ENCODE peak calls at places on chromosomes 11 and 22, in nine cellular contexts. One of them, this sample, is unnamed.

GRCh38 chr22:19849800-19850481 is 4.7 kb downstream of the GNB1L start:
- DNase-seq in foreskin fibroblast: no peak
- DNase-seq in Kasumi-1: no peak
- DNase-seq in iris pigment epithelial cell: no peak
- DNase-seq in fibroblast of villous mesenchyme: no peak
- DNase-seq in T-cell: no peak
- DNase-seq in EL: no peak
- DNase-seq in lower leg skin: no peak
- DNase-seq in AG10803: no peak
- DNase-seq in this sample: no peak

GRCh38 chr11:13884159-13884799 is 78.2 kb upstream of the SPON1 start:
- DNase-seq in foreskin fibroblast: no peak
- DNase-seq in Kasumi-1: no peak
- DNase-seq in iris pigment epithelial cell: no peak
- DNase-seq in fibroblast of villous mesenchyme: no peak
- DNase-seq in T-cell: no peak
- DNase-seq in EL: no peak
- DNase-seq in lower leg skin: no peak
- DNase-seq in AG10803: no peak
- DNase-seq in this sample: no peak

GRCh38 chr11:19116315-19116970 is 525 bp upstream of the ZDHHC13 start:
- DNase-seq in foreskin fibroblast: no peak
- DNase-seq in Kasumi-1: no peak
- DNase-seq in iris pigment epithelial cell: no peak
- DNase-seq in fibroblast of villous mesenchyme: no peak
- DNase-seq in T-cell: no peak
- DNase-seq in EL: peak; percentile 4
- DNase-seq in lower leg skin: no peak
- DNase-seq in AG10803: no peak
- DNase-seq in this sample: no peak

GRCh38 chr11:94504689-94505293 is 7.5 kb upstream of the C11orf97 start:
- DNase-seq in foreskin fibroblast: peak; percentile 81
- DNase-seq in Kasumi-1: peak; percentile 74
- DNase-seq in iris pigment epithelial cell: peak; percentile 72
- DNase-seq in fibroblast of villous mesenchyme: peak; percentile 66
- DNase-seq in T-cell: no peak
- DNase-seq in EL: peak; percentile 64
- DNase-seq in lower leg skin: no peak
- DNase-seq in AG10803: peak; percentile 59
- DNase-seq in this sample: no peak

GRCh38 chr11:8335186-8335585 is 71.5 kb upstream of the LMO1 start:
- DNase-seq in foreskin fibroblast: no peak
- DNase-seq in Kasumi-1: no peak
- DNase-seq in iris pigment epithelial cell: no peak
- DNase-seq in fibroblast of villous mesenchyme: no peak
- DNase-seq in T-cell: no peak
- DNase-seq in EL: no peak
- DNase-seq in lower leg skin: no peak
- DNase-seq in AG10803: no peak
- DNase-seq in this sample: peak; percentile 67

GRCh38 chr22:31752096-31752847 is 1.5 kb upstream of the DEPDC5 start:
- DNase-seq in foreskin fibroblast: no peak
- DNase-seq in Kasumi-1: no peak
- DNase-seq in iris pigment epithelial cell: no peak
- DNase-seq in fibroblast of villous mesenchyme: no peak
- DNase-seq in T-cell: no peak
- DNase-seq in EL: no peak
- DNase-seq in lower leg skin: no peak
- DNase-seq in AG10803: no peak
- DNase-seq in this sample: no peak

GRCh38 chr11:67002921-67003411 is 20.0 kb upstream of the SYT12 start:
- DNase-seq in foreskin fibroblast: no peak
- DNase-seq in Kasumi-1: no peak
- DNase-seq in iris pigment epithelial cell: no peak
- DNase-seq in fibroblast of villous mesenchyme: no peak
- DNase-seq in T-cell: no peak
- DNase-seq in EL: no peak
- DNase-seq in lower leg skin: no peak
- DNase-seq in AG10803: no peak
- DNase-seq in this sample: peak; percentile 50

GRCh38 chr22:26393929-26394328 is 35.1 kb upstream of the ASPHD2 start:
- DNase-seq in foreskin fibroblast: no peak
- DNase-seq in Kasumi-1: peak; percentile 21
- DNase-seq in iris pigment epithelial cell: no peak
- DNase-seq in fibroblast of villous mesenchyme: no peak
- DNase-seq in T-cell: no peak
- DNase-seq in EL: no peak
- DNase-seq in lower leg skin: no peak
- DNase-seq in AG10803: no peak
- DNase-seq in this sample: no peak

GRCh38 chr11:102600666-102601065 is 24.5 kb downstream of the MMP20 start:
- DNase-seq in foreskin fibroblast: peak; percentile 24
- DNase-seq in Kasumi-1: no peak
- DNase-seq in iris pigment epithelial cell: no peak
- DNase-seq in fibroblast of villous mesenchyme: no peak
- DNase-seq in T-cell: no peak
- DNase-seq in EL: no peak
- DNase-seq in lower leg skin: no peak
- DNase-seq in AG10803: no peak
- DNase-seq in this sample: no peak

GRCh38 chr22:31085928-31086327 is 4.8 kb downstream of the SMTN start:
- DNase-seq in foreskin fibroblast: no peak
- DNase-seq in Kasumi-1: no peak
- DNase-seq in iris pigment epithelial cell: no peak
- DNase-seq in fibroblast of villous mesenchyme: no peak
- DNase-seq in T-cell: no peak
- DNase-seq in EL: no peak
- DNase-seq in lower leg skin: no peak
- DNase-seq in AG10803: no peak
- DNase-seq in this sample: no peak

GRCh38 chr11:2529636-2530035 is 84.8 kb downstream of the KCNQ1 start:
- DNase-seq in foreskin fibroblast: no peak
- DNase-seq in Kasumi-1: no peak
- DNase-seq in iris pigment epithelial cell: no peak
- DNase-seq in fibroblast of villous mesenchyme: no peak
- DNase-seq in T-cell: no peak
- DNase-seq in EL: no peak
- DNase-seq in lower leg skin: peak; percentile 70
- DNase-seq in AG10803: no peak
- DNase-seq in this sample: no peak

GRCh38 chr11:119797736-119798135 is 68.7 kb upstream of the NECTIN1 start:
- DNase-seq in foreskin fibroblast: no peak
- DNase-seq in Kasumi-1: no peak
- DNase-seq in iris pigment epithelial cell: no peak
- DNase-seq in fibroblast of villous mesenchyme: no peak
- DNase-seq in T-cell: no peak
- DNase-seq in EL: no peak
- DNase-seq in lower leg skin: no peak
- DNase-seq in AG10803: no peak
- DNase-seq in this sample: peak; percentile 61

GRCh38 chr11:75966546-75967287 is 151.7 kb downstream of the UVRAG start:
- DNase-seq in foreskin fibroblast: peak; percentile 90
- DNase-seq in Kasumi-1: peak; percentile 48
- DNase-seq in iris pigment epithelial cell: peak; percentile 75
- DNase-seq in fibroblast of villous mesenchyme: peak; percentile 92
- DNase-seq in T-cell: no peak
- DNase-seq in EL: peak; percentile 88
- DNase-seq in lower leg skin: no peak
- DNase-seq in AG10803: peak; percentile 92
- DNase-seq in this sample: no peak

GRCh38 chr22:39972656-39973055 is 12.5 kb downstream of the TMA7B start:
- DNase-seq in foreskin fibroblast: no peak
- DNase-seq in Kasumi-1: no peak
- DNase-seq in iris pigment epithelial cell: no peak
- DNase-seq in fibroblast of villous mesenchyme: no peak
- DNase-seq in T-cell: no peak
- DNase-seq in EL: no peak
- DNase-seq in lower leg skin: no peak
- DNase-seq in AG10803: no peak
- DNase-seq in this sample: no peak

GRCh38 chr11:76617553-76618265 is 52.8 kb downstream of the LRRC32 start:
- DNase-seq in foreskin fibroblast: peak; percentile 84
- DNase-seq in Kasumi-1: no peak
- DNase-seq in iris pigment epithelial cell: peak; percentile 69
- DNase-seq in fibroblast of villous mesenchyme: peak; percentile 75
- DNase-seq in T-cell: no peak
- DNase-seq in EL: no peak
- DNase-seq in lower leg skin: peak; percentile 88
- DNase-seq in AG10803: peak; percentile 86
- DNase-seq in this sample: peak; percentile 3

GRCh38 chr11:2175659-2176058 is 4.0 kb upstream of the TH start:
- DNase-seq in foreskin fibroblast: peak; percentile 33
- DNase-seq in Kasumi-1: no peak
- DNase-seq in iris pigment epithelial cell: peak; percentile 26
- DNase-seq in fibroblast of villous mesenchyme: no peak
- DNase-seq in T-cell: no peak
- DNase-seq in EL: peak; percentile 94
- DNase-seq in lower leg skin: no peak
- DNase-seq in AG10803: peak; percentile 78
- DNase-seq in this sample: no peak

GRCh38 chr11:108902027-108902469 is 237.2 kb downstream of the DDX10 start:
- DNase-seq in foreskin fibroblast: no peak
- DNase-seq in Kasumi-1: no peak
- DNase-seq in iris pigment epithelial cell: no peak
- DNase-seq in fibroblast of villous mesenchyme: no peak
- DNase-seq in T-cell: no peak
- DNase-seq in EL: no peak
- DNase-seq in lower leg skin: no peak
- DNase-seq in AG10803: no peak
- DNase-seq in this sample: no peak

GRCh38 chr22:43159484-43160178 is 8.3 kb downstream of the TSPO start:
- DNase-seq in foreskin fibroblast: no peak
- DNase-seq in Kasumi-1: peak; percentile 7
- DNase-seq in iris pigment epithelial cell: no peak
- DNase-seq in fibroblast of villous mesenchyme: no peak
- DNase-seq in T-cell: no peak
- DNase-seq in EL: no peak
- DNase-seq in lower leg skin: no peak
- DNase-seq in AG10803: no peak
- DNase-seq in this sample: peak; percentile 73

GRCh38 chr22:19472233-19472632 is 6.8 kb downstream of the UFD1 start:
- DNase-seq in foreskin fibroblast: no peak
- DNase-seq in Kasumi-1: no peak
- DNase-seq in iris pigment epithelial cell: no peak
- DNase-seq in fibroblast of villous mesenchyme: no peak
- DNase-seq in T-cell: no peak
- DNase-seq in EL: no peak
- DNase-seq in lower leg skin: no peak
- DNase-seq in AG10803: no peak
- DNase-seq in this sample: no peak

GRCh38 chr11:116696381-116696941 is 76.3 kb downstream of the BUD13 start:
- DNase-seq in foreskin fibroblast: peak; percentile 28
- DNase-seq in Kasumi-1: no peak
- DNase-seq in iris pigment epithelial cell: peak; percentile 8
- DNase-seq in fibroblast of villous mesenchyme: no peak
- DNase-seq in T-cell: no peak
- DNase-seq in EL: peak; percentile 29
- DNase-seq in lower leg skin: peak; percentile 78
- DNase-seq in AG10803: peak; percentile 8
- DNase-seq in this sample: peak; percentile 94

GRCh38 chr11:72642815-72643511 is 31.3 kb downstream of the PDE2A start:
- DNase-seq in foreskin fibroblast: peak; percentile 71
- DNase-seq in Kasumi-1: peak; percentile 40
- DNase-seq in iris pigment epithelial cell: peak; percentile 37
- DNase-seq in fibroblast of villous mesenchyme: peak; percentile 43
- DNase-seq in T-cell: peak; percentile 63
- DNase-seq in EL: peak; percentile 49
- DNase-seq in lower leg skin: peak; percentile 89
- DNase-seq in AG10803: peak; percentile 25
- DNase-seq in this sample: peak; percentile 79

GRCh38 chr22:41038732-41039131 is 53.7 kb upstream of the EP300 start:
- DNase-seq in foreskin fibroblast: no peak
- DNase-seq in Kasumi-1: no peak
- DNase-seq in iris pigment epithelial cell: no peak
- DNase-seq in fibroblast of villous mesenchyme: no peak
- DNase-seq in T-cell: no peak
- DNase-seq in EL: no peak
- DNase-seq in lower leg skin: no peak
- DNase-seq in AG10803: no peak
- DNase-seq in this sample: no peak

GRCh38 chr22:42805016-42805997 is 51.8 kb downstream of the ARFGAP3 start:
- DNase-seq in foreskin fibroblast: no peak
- DNase-seq in Kasumi-1: no peak
- DNase-seq in iris pigment epithelial cell: no peak
- DNase-seq in fibroblast of villous mesenchyme: no peak
- DNase-seq in T-cell: no peak
- DNase-seq in EL: no peak
- DNase-seq in lower leg skin: peak; percentile 83
- DNase-seq in AG10803: no peak
- DNase-seq in this sample: peak; percentile 34

GRCh38 chr22:16963189-16963945 is 44.7 kb downstream of the GAB4 start:
- DNase-seq in foreskin fibroblast: no peak
- DNase-seq in Kasumi-1: no peak
- DNase-seq in iris pigment epithelial cell: no peak
- DNase-seq in fibroblast of villous mesenchyme: no peak
- DNase-seq in T-cell: no peak
- DNase-seq in EL: no peak
- DNase-seq in lower leg skin: peak; percentile 78
- DNase-seq in AG10803: no peak
- DNase-seq in this sample: no peak

GRCh38 chr11:2540521-2541320 is 95.9 kb downstream of the KCNQ1 start:
- DNase-seq in foreskin fibroblast: no peak
- DNase-seq in Kasumi-1: no peak
- DNase-seq in iris pigment epithelial cell: no peak
- DNase-seq in fibroblast of villous mesenchyme: no peak
- DNase-seq in T-cell: no peak
- DNase-seq in EL: no peak
- DNase-seq in lower leg skin: peak; percentile 75
- DNase-seq in AG10803: no peak
- DNase-seq in this sample: no peak

GRCh38 chr11:36469063-36469462 is 41.0 kb downstream of the TRAF6 start:
- DNase-seq in foreskin fibroblast: no peak
- DNase-seq in Kasumi-1: no peak
- DNase-seq in iris pigment epithelial cell: no peak
- DNase-seq in fibroblast of villous mesenchyme: no peak
- DNase-seq in T-cell: no peak
- DNase-seq in EL: peak; percentile 59
- DNase-seq in lower leg skin: no peak
- DNase-seq in AG10803: no peak
- DNase-seq in this sample: peak; percentile 82

GRCh38 chr11:5269715-5270147 is at the start of gene HBE1:
- DNase-seq in foreskin fibroblast: no peak
- DNase-seq in Kasumi-1: no peak
- DNase-seq in iris pigment epithelial cell: no peak
- DNase-seq in fibroblast of villous mesenchyme: no peak
- DNase-seq in T-cell: no peak
- DNase-seq in EL: no peak
- DNase-seq in lower leg skin: no peak
- DNase-seq in AG10803: no peak
- DNase-seq in this sample: no peak

GRCh38 chr11:68383976-68384501 is 71.6 kb downstream of the LRP5 start:
- DNase-seq in foreskin fibroblast: peak; percentile 72
- DNase-seq in Kasumi-1: peak; percentile 18
- DNase-seq in iris pigment epithelial cell: peak; percentile 31
- DNase-seq in fibroblast of villous mesenchyme: peak; percentile 49
- DNase-seq in T-cell: peak; percentile 59
- DNase-seq in EL: peak; percentile 48
- DNase-seq in lower leg skin: peak; percentile 92
- DNase-seq in AG10803: peak; percentile 45
- DNase-seq in this sample: peak; percentile 76

GRCh38 chr11:120432056-120433018 is 79.2 kb upstream of the GRIK4 start:
- DNase-seq in foreskin fibroblast: peak; percentile 98
- DNase-seq in Kasumi-1: peak; percentile 37
- DNase-seq in iris pigment epithelial cell: peak; percentile 99
- DNase-seq in fibroblast of villous mesenchyme: peak; percentile 98
- DNase-seq in T-cell: no peak
- DNase-seq in EL: peak; percentile 99
- DNase-seq in lower leg skin: no peak
- DNase-seq in AG10803: peak; percentile 99
- DNase-seq in this sample: no peak

GRCh38 chr11:74366576-74366975 is 31.7 kb downstream of the PGM2L1 start:
- DNase-seq in foreskin fibroblast: peak; percentile 43
- DNase-seq in Kasumi-1: no peak
- DNase-seq in iris pigment epithelial cell: peak; percentile 86
- DNase-seq in fibroblast of villous mesenchyme: peak; percentile 61
- DNase-seq in T-cell: no peak
- DNase-seq in EL: peak; percentile 84
- DNase-seq in lower leg skin: no peak
- DNase-seq in AG10803: peak; percentile 90
- DNase-seq in this sample: no peak

GRCh38 chr22:23075525-23076216 is 5.4 kb downstream of the GNAZ start:
- DNase-seq in foreskin fibroblast: no peak
- DNase-seq in Kasumi-1: no peak
- DNase-seq in iris pigment epithelial cell: no peak
- DNase-seq in fibroblast of villous mesenchyme: no peak
- DNase-seq in T-cell: no peak
- DNase-seq in EL: peak; percentile 45
- DNase-seq in lower leg skin: no peak
- DNase-seq in AG10803: no peak
- DNase-seq in this sample: no peak

This sample was measured in H9.